ENCODE peak calls at places on chromosomes 4 and X, in eight cellular contexts. K is aorta; N is ovary; Z is CD4-positive, CD25-positive, alpha-beta regulatory T cell; O is A549; G is adrenal gland; C is esophagus squamous epithelium; B is mucosa of descending colon. D is an unnamed sample.
A peak's percentile ranks its signal among the peaks of the same experiment; 100 is the strongest.

GRCh38 chr4:118034061-118034785 is at the start of gene NDST3:
- DNase-seq in C (no peak), K (no peak), B (peak; percentile 51), N (peak; percentile 26), O (peak; percentile 75), G (peak; percentile 26), Z (no peak), D (peak; percentile 55)

GRCh38 chr4:54746228-54746627 is 88.5 kb downstream of the KIT start:
- DNase-seq in O (no peak), C (no peak), N (no peak), Z (no peak), B (no peak), G (no peak), K (no peak), D (no peak)

GRCh38 chrX:10233696-10234095 is 76.9 kb downstream of the CLCN4 start:
- DNase-seq in N (no peak), G (no peak), B (no peak), Z (no peak), C (no peak), K (no peak), O (no peak), D (no peak)

GRCh38 chrX:84320606-84321005 is 132.6 kb upstream of the RPS6KA6 start:
- DNase-seq in K (no peak), Z (no peak), C (no peak), B (no peak), O (no peak), N (no peak), G (no peak), D (no peak)

GRCh38 chr4:111648056-111648455 is 497.2 kb upstream of the FAM241A start:
- DNase-seq in N (no peak), B (no peak), G (no peak), O (no peak), K (no peak), Z (no peak), C (no peak), D (no peak)

GRCh38 chr4:128288689-128289106 is 1.1 kb upstream of the PGRMC2 start:
- DNase-seq in K (no peak), O (peak; percentile 33), B (no peak), N (no peak), Z (peak; percentile 72), C (no peak), G (peak; percentile 31), D (no peak)

GRCh38 chr4:187000281-187000680 is 276.6 kb upstream of the FAT1 start:
- DNase-seq in K (no peak), G (no peak), C (no peak), B (no peak), N (no peak), O (no peak), Z (no peak), D (no peak)

GRCh38 chrX:10111364-10112148 is 45.2 kb upstream of the CLCN4 start:
- DNase-seq in G (peak; percentile 80), Z (peak; percentile 63), C (no peak), N (peak; percentile 65), K (no peak), B (peak; percentile 72), O (no peak), D (no peak)

GRCh38 chr4:160981083-160981482 is 1182.7 kb downstream of the FSTL5 start:
- DNase-seq in K (no peak), Z (no peak), O (no peak), B (no peak), N (no peak), G (no peak), C (no peak), D (no peak)

GRCh38 chr4:8281519-8282133 is 12.1 kb downstream of the HTRA3 start:
- DNase-seq in O (no peak), K (peak; percentile 78), B (peak; percentile 77), G (no peak), Z (no peak), N (peak; percentile 85), C (no peak), D (no peak)

GRCh38 chr4:780730-781492 is 45.0 kb downstream of the CPLX1 start:
- DNase-seq in G (no peak), K (peak; percentile 52), C (no peak), B (no peak), O (no peak), N (no peak), Z (no peak), D (no peak)

GRCh38 chr4:779555-779954 is 46.4 kb downstream of the CPLX1 start:
- DNase-seq in B (no peak), G (no peak), O (no peak), Z (no peak), C (no peak), K (peak; percentile 3), N (no peak), D (no peak)

GRCh38 chr4:783133-783541 is 42.8 kb downstream of the CPLX1 start:
- DNase-seq in G (no peak), B (no peak), O (no peak), N (peak; percentile 39), Z (no peak), K (no peak), C (no peak), D (no peak)

GRCh38 chr4:784401-785331 is 41.3 kb downstream of the CPLX1 start:
- DNase-seq in C (no peak), O (no peak), K (no peak), Z (no peak), N (no peak), G (no peak), B (no peak), D (no peak)

DNA sequence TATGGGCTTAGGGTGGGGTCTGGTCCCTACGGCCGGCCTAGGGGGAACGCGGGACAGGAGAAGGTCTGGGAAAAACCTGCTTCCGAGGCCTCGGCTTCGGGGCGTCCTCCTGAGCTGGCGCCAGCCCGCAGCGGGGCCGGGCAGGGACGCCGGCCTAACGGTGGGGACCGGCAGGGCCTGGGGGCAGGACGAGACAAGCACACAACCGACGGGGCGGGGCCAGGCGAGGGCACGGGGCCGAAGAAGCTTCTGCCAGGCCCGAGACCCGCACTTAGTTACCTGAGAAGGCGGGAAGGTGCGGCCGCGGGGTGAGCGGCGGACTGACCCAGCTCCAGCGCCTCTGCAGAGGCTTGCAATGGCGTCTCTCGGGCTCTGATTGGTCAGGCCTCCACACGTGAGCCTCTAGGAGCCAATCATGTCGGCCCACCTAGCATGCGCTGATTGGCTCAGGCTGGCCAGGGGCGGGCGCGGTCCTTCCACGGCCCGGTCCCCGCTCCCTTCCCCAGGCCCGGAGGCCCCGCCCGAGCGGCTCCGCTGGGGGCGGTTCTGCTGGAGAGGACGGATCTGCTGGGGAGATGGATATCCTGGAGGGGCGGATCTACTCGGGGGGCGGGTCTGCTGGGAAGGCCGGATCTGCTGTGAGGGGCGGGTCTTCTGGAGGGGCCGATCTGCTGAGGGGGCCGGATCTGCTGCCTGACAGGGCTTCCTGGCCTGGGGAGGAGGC is 44.3 kb downstream of the CPLX1 start:
- DNase-seq in Z (peak; percentile 98), G (peak; percentile 99), B (peak; percentile 99), N (peak; percentile 99), O (peak; percentile 97), C (peak; percentile 96), K (peak; percentile 100), D (peak; percentile 99)
- H3K4me1 ChIP-seq in Z (peaks cover 42% of the 10 kb centered on the region), G (peaks cover 56% of the 10 kb centered on the region), B (peaks cover 36% of the 10 kb centered on the region), N (peaks cover 14% of the 10 kb centered on the region), O (peaks cover 13% of the 10 kb centered on the region), C (peaks cover 47% of the 10 kb centered on the region), K (peaks cover 2% of the 10 kb centered on the region), D (peaks cover 33% of the 10 kb centered on the region)

DNA sequence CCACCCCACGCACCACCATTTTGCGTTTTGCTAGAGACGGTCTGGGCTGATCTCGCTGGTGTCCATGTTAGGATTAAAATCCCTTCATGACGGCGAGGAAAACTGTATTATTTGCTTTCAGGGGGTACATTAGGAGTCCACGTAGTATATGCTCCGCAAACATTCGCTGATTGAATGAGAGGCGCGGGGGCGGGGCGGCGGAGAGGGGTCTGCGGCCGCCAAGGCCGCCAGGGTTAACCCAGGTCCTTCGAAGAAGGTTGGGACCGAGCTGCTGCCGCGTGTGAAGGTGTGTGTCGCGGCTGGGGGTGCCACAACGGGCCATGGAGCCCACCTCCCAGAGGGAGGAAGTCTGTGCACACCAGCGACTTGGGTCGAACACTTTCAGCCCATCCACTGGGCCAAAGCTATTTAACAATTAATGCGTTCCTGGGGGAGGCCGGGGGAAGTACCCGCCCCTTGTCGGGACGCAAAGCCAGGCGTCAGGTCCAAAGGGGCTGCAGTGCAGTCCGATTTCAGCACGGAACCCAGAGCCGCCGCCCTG is 6.4 kb upstream of the PITX2 start:
- DNase-seq in C (no peak), B (no peak), O (no peak), N (no peak), Z (no peak), K (no peak), G (no peak), D (no peak)
- H3K9me3 ChIP-seq in C (no peaks in the 10 kb centered on the region), B (no peaks in the 10 kb centered on the region), O (no peaks in the 10 kb centered on the region), N (no peaks in the 10 kb centered on the region), Z (no peaks in the 10 kb centered on the region), K (no peaks in the 10 kb centered on the region), G (no peaks in the 10 kb centered on the region), D (peaks cover 26% of the 10 kb centered on the region)

GRCh38 chr4:153238146-153238919 is 34.1 kb downstream of the TRIM2 start:
- DNase-seq in Z (no peak), B (no peak), O (no peak), N (no peak), K (no peak), C (no peak), G (no peak), D (no peak)

GRCh38 chr4:153233761-153234371 is 29.6 kb downstream of the TRIM2 start:
- DNase-seq in C (no peak), G (peak; percentile 51), B (no peak), N (no peak), O (peak; percentile 38), K (no peak), Z (no peak), D (peak; percentile 48)

GRCh38 chr4:153239409-153239808 is 35.2 kb downstream of the TRIM2 start:
- DNase-seq in K (no peak), O (no peak), Z (no peak), G (no peak), N (no peak), B (no peak), C (no peak), D (no peak)

GRCh38 chr4:153232768-153233167 is 28.5 kb downstream of the TRIM2 start:
- DNase-seq in O (peak; percentile 17), B (no peak), G (no peak), K (no peak), Z (no peak), N (no peak), C (no peak), D (peak; percentile 38)

GRCh38 chr4:153234923-153235322 is 30.7 kb downstream of the TRIM2 start:
- DNase-seq in K (no peak), O (no peak), C (no peak), N (no peak), Z (no peak), G (no peak), B (no peak), D (no peak)
- H3K4me3 ChIP-seq in K (no peak overlapping the region), O (no peak overlapping the region), C (no peak overlapping the region), N (no peak overlapping the region), Z (no peak overlapping the region), G (no peak overlapping the region), B (no peak overlapping the region), D (no peak overlapping the region)

DNA sequence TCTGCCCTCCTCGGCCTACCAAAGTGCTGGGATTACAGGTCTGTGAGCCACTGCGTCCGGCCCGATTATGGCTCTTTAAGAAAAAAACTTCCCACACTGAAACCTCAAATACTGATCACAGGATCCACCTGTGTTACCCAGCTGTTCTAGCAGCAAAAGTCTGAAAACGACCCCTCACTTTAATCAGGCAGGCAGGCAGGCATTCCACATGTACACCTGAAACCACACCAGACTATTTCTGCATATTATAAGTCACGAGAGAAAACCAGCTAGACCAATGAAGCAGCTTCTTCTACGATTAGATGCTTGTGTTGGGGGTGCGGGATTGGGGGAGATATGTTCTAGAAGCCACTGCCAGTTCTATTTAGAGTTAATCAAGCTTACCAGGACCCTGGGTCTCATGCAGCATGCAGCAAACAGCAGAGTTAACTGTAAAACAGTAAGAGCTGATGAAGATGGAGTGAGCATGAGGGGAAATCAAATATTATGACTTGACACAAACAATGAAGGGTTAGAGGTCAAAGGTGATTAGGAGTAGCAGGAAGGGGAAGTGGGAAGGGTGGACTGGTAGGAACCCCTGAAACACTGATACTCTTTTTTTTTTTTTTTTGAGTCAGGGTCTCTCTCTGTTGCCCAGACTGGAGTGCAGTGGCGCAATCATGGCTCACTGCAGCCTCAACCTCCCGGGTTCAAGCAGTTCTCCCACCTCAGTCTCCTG is 18.9 kb upstream of the NKRF start:
- DNase-seq in G (no peak), O (no peak), K (no peak), C (no peak), Z (no peak), N (no peak), B (no peak), D (no peak)
- H3K4me1 ChIP-seq in G (no peaks in the 10 kb centered on the region), O (no peaks in the 10 kb centered on the region), K (no peaks in the 10 kb centered on the region), C (no peaks in the 10 kb centered on the region), Z (no peaks in the 10 kb centered on the region), N (no peaks in the 10 kb centered on the region), B (no peaks in the 10 kb centered on the region), D (no peaks in the 10 kb centered on the region)